ENCODE peak calls at places on chromosomes 11 and 22, in four cellular contexts. G is IMR-90, A is body of pancreas, C is K562. T is an unnamed sample.

GRCh38 chr11:91248199-91248807 is 976.3 kb upstream of the FAT3 start:
- DNase-seq in G (peak), A (peak), C (peak), T (no peak)

GRCh38 chr11:72743321-72744221 is 8.6 kb downstream of the ARAP1 start:
- DNase-seq in G (no peak), A (no peak), C (no peak), T (no peak)

GRCh38 chr11:1776331-1776851 is 12.7 kb upstream of the CTSD start:
- DNase-seq in G (no peak), A (no peak), C (no peak), T (no peak)

GRCh38 chr11:84817998-84818397 is 809.1 kb downstream of the DLG2 start:
- DNase-seq in G (peak), A (no peak), C (no peak), T (no peak)

GRCh38 chr22:48925450-48925849 is 902.2 kb downstream of the BRD1 start:
- DNase-seq in G (no peak), A (no peak), C (no peak), T (no peak)

GRCh38 chr11:48103621-48104561 is 112.7 kb upstream of the OR4B1 start:
- DNase-seq in G (peak), A (no peak), C (no peak), T (no peak)

GRCh38 chr11:27290261-27290660 is 72.8 kb downstream of the CCDC34 start:
- DNase-seq in G (no peak), A (no peak), C (no peak), T (no peak)

GRCh38 chr11:30914143-30914762 is 328.1 kb upstream of the MPPED2 start:
- DNase-seq in G (peak), A (peak), C (no peak), T (peak)

GRCh38 chr11:3231851-3232744 is at the start of gene MRGPRE:
- DNase-seq in G (no peak), A (no peak), C (peak), T (no peak)

GRCh38 chr11:1855886-1856265 is 3.0 kb downstream of the LSP1 start:
- DNase-seq in G (no peak), A (no peak), C (no peak), T (no peak)

GRCh38 chr11:16155448-16155847 is 200.9 kb downstream of the SOX6 start:
- DNase-seq in G (no peak), A (no peak), C (no peak), T (no peak)

GRCh38 chr22:35903571-35904331 is 124.9 kb downstream of the RBFOX2 start:
- DNase-seq in G (no peak), A (no peak), C (no peak), T (no peak)

GRCh38 chr11:10302744-10303557 is 1.9 kb upstream of the ADM start:
- DNase-seq in G (peak), A (peak), C (peak), T (no peak)

GRCh38 chr11:33930317-33931021 is 38.6 kb upstream of the LMO2 start:
- DNase-seq in G (no peak), A (no peak), C (no peak), T (no peak)

GRCh38 chr11:10490032-10490397 is 35.0 kb downstream of the AMPD3 start:
- DNase-seq in G (no peak), A (no peak), C (no peak), T (no peak)

GRCh38 chr11:106087815-106088435 is 10.5 kb downstream of the AASDHPPT start:
- DNase-seq in G (peak), A (peak), C (no peak), T (no peak)

GRCh38 chr11:33211153-33211552 is 46.0 kb upstream of the HIPK3 start:
- DNase-seq in G (no peak), A (no peak), C (no peak), T (no peak)

GRCh38 chr11:117805048-117805447 is 8.0 kb upstream of the DSCAML1 start:
- DNase-seq in G (no peak), A (no peak), C (no peak), T (no peak)

GRCh38 chr22:50178871-50179869 is 6.5 kb upstream of the TRABD start:
- DNase-seq in G (no peak), A (no peak), C (peak), T (no peak)

GRCh38 chr11:2307733-2308331 is 6.0 kb downstream of the TSPAN32 start:
- DNase-seq in G (no peak), A (no peak), C (no peak), T (no peak)

GRCh38 chr11:77879218-77879617 is 58.3 kb downstream of the AAMDC start:
- DNase-seq in G (peak), A (peak), C (no peak), T (peak)

GRCh38 chr11:74257934-74258553 is 53.4 kb downstream of the P4HA3 start:
- DNase-seq in G (peak), A (peak), C (no peak), T (no peak)

GRCh38 chr11:114215871-114216803 is 80.1 kb upstream of the NNMT start:
- DNase-seq in G (no peak), A (no peak), C (peak), T (no peak)

GRCh38 chr22:44738347-44738715 is 14.0 kb upstream of the ARHGAP8 start:
- DNase-seq in G (peak), A (no peak), C (peak), T (no peak)

GRCh38 chr11:11567862-11568650 is 53.7 kb downstream of the GALNT18 start:
- DNase-seq in G (peak), A (no peak), C (no peak), T (no peak)

GRCh38 chr22:37633693-37634504 is 5.6 kb upstream of the SH3BP1 start:
- DNase-seq in G (peak), A (peak), C (peak), T (peak)

GRCh38 chr11:113874920-113875413 is 405 bp downstream of the USP28 start:
- DNase-seq in G (peak), A (no peak), C (no peak), T (no peak)

GRCh38 chr11:44621784-44622183 is 56.3 kb downstream of the CD82 start:
- DNase-seq in G (no peak), A (no peak), C (no peak), T (peak)

GRCh38 chr11:62546937-62547625 is 475 bp upstream of the AHNAK start:
- DNase-seq in G (peak), A (no peak), C (no peak), T (no peak)

GRCh38 chr11:62544521-62545436 is 1.8 kb downstream of the AHNAK start:
- DNase-seq in G (no peak), A (peak), C (peak), T (no peak)

GRCh38 chr11:62543680-62544444 is 2.7 kb downstream of the AHNAK start:
- DNase-seq in G (no peak), A (peak), C (no peak), T (no peak)

GRCh38 chr11:62546244-62546936 is at the start of gene AHNAK:
- DNase-seq in G (peak), A (peak), C (peak), T (peak)

DNA sequence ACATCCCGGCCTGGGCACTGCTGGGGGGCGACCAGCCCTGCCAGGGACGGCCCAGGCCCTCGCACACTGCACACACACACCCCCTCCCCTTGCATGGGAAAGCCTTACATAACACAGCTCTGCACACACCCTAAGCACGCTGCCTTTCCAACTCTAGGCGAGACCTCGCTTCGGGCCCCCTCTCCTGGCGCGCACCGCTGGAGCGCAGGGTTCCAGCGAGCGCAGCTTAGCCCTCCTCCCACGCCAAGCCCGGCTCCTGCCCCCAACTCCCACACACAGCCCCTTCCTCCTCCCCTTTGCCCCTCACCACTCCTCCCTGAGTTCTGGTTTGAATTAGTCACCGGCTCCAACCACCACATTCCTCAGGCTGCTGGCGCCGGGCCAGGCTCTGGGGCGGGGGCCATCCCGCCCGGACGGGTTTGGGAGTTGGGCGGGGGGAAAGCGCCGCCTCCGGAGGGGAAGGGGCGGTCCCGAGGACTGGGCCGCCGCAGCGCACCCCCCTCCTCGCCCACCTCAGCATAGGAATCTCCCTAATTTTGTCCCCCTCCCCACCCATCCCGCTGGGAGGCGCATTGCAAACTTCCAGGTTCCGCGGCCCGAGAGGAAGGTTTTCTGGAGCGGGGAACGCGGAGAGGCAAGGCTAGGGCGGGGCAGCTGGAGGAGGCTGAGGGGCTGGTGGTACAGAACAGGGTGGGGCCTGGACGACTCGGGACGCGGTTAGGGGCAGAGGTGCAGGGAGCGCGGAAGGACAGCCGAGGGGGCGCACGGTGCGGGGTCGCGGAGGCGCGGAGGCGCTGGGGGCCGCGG is 966 bp downstream of the AHNAK start:
- DNase-seq in G (peak), A (peak), C (peak), T (no peak)
- TF ChIP-seq POLR2A in G (no peak), A (peak), C (no peak), T (no peak)

DNA sequence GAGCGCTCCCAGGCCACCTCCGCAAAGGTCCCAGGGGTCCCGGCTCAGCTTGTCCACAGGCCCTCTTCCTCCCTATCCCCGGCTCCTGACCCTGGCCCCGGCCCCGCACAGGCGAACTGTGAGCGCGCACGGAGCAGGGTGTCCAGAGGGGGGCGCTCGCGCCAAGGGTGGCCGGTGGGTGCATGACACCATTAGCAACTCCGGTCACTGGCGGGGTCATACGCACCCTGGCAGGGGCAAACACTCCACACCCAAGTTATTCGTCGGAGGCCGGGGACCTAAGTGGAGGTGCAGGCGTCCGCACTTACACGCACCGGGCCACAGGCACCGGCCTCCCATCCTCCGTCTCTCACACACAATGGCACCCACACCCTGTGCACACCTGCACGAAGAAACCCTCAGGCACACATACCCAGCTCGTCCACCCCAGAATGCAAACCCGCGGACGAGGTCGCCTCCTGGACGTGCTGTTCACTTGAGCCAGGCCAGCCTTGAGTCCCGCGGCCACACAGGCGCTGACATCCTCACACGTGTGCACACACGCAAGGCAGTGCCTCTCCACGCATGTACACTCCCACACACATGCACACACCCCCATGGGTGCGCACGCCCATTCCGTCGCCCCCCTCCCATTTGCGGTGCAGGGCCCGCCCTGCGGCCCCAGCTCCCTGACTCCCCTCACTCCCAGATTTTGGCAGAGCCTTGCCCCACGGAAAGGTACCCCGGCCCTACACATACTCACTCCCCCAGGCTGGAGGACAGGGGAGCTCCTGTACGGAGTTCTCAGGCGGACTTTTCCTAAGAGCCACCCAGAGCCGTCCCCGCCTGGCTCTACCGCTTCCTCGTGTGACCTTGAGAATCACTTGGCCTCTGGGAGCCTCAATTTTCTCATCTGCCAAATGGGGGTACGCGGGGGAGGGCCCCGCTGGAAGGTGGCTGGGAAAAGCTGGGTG is at the start of gene RASGRP2:
- DNase-seq in G (no peak), A (peak), C (peak), T (no peak)
- TF ChIP-seq POLR2A in G (no peak), A (no peak), C (no peak), T (no peak)

GRCh38 chr11:83033367-83033766 is 38.3 kb downstream of the RAB30 start:
- DNase-seq in G (no peak), A (no peak), C (no peak), T (no peak)

GRCh38 chr11:83033972-83034672 is 37.6 kb downstream of the RAB30 start:
- DNase-seq in G (peak), A (peak), C (no peak), T (no peak)

GRCh38 chr11:83034673-83035014 is 37.1 kb downstream of the RAB30 start:
- DNase-seq in G (no peak), A (no peak), C (no peak), T (no peak)

GRCh38 chr11:83036701-83037100 is 35.0 kb downstream of the RAB30 start:
- DNase-seq in G (no peak), A (no peak), C (no peak), T (no peak)

GRCh38 chr11:83035070-83035854 is 36.4 kb downstream of the RAB30 start:
- DNase-seq in G (no peak), A (no peak), C (no peak), T (no peak)
- TF ChIP-seq POLR2A in G (no peak), A (no peak), C (no peak), T (no peak)

GRCh38 chr11:100624346-100624745 is 62.7 kb upstream of the ARHGAP42 start:
- DNase-seq in G (peak), A (no peak), C (no peak), T (no peak)

GRCh38 chr11:100618914-100619313 is 68.2 kb upstream of the ARHGAP42 start:
- DNase-seq in G (no peak), A (no peak), C (no peak), T (no peak)

GRCh38 chr11:100622404-100622803 is 64.7 kb upstream of the ARHGAP42 start:
- DNase-seq in G (no peak), A (no peak), C (no peak), T (no peak)

GRCh38 chr11:100625041-100625440 is 62.0 kb upstream of the ARHGAP42 start:
- DNase-seq in G (no peak), A (no peak), C (no peak), T (no peak)

GRCh38 chr11:100619484-100619883 is 67.6 kb upstream of the ARHGAP42 start:
- DNase-seq in G (peak), A (no peak), C (no peak), T (no peak)
- TF ChIP-seq POLR2A in G (no peak), A (no peak), C (no peak), T (no peak)

GRCh38 chr11:130002846-130003716 is 446 bp upstream of the PRDM10 start:
- DNase-seq in G (peak), A (peak), C (peak), T (peak)

GRCh38 chr11:130000552-130001176 is 2.0 kb downstream of the PRDM10 start:
- DNase-seq in G (no peak), A (no peak), C (no peak), T (no peak)

GRCh38 chr11:130003717-130004001 is 1.0 kb upstream of the PRDM10 start:
- DNase-seq in G (no peak), A (peak), C (no peak), T (no peak)

GRCh38 chr11:130001491-130002351 is 914 bp downstream of the PRDM10 start:
- DNase-seq in G (peak), A (no peak), C (no peak), T (peak)

GRCh38 chr11:130002352-130002845 is at the start of gene PRDM10:
- DNase-seq in G (peak), A (peak), C (peak), T (peak)
- TF ChIP-seq POLR2A in G (no peak), A (no peak), C (peak), T (peak)

T was measured in GM12892.